ENCODE peak calls at places on chromosomes 1 and 21, in nine cellular contexts. B, M, K, E, J, L, P, Z and T are unnamed samples.

GRCh38 chr1:77016371-77016770 is 149.1 kb downstream of the ST6GALNAC5 start:
- DNase-seq in B (no peak), L (no peak), M (no peak), E (no peak), P (no peak), Z (no peak), J (no peak), K (no peak), T (no peak)

GRCh38 chr1:29503441-29503840 is 267.1 kb downstream of the PTPRU start:
- DNase-seq in P (no peak), K (no peak), J (no peak), B (no peak), Z (no peak), L (no peak), E (peak), M (no peak), T (no peak)

GRCh38 chr21:15121655-15122120 is 56.9 kb upstream of the NRIP1 start:
- DNase-seq in E (peak), Z (no peak), J (no peak), P (no peak), L (peak), K (no peak), B (no peak), M (no peak), T (no peak)

GRCh38 chr1:226217273-226217672 is 6.2 kb upstream of the MIXL1 start:
- DNase-seq in E (no peak), Z (no peak), J (no peak), K (no peak), P (no peak), M (no peak), L (no peak), B (no peak), T (peak)

GRCh38 chr1:246355421-246356230 is 151.5 kb downstream of the SMYD3 start:
- DNase-seq in Z (no peak), L (peak), P (no peak), E (no peak), J (peak), K (no peak), B (no peak), M (no peak), T (no peak)

GRCh38 chr1:26225033-26225831 is 8.8 kb upstream of the CEP85 start:
- DNase-seq in Z (no peak), E (peak), L (peak), K (no peak), P (peak), B (no peak), J (peak), M (no peak), T (no peak)

GRCh38 chr1:69858534-69858933 is 290.8 kb downstream of the LRRC7 start:
- DNase-seq in B (no peak), E (no peak), L (peak), J (no peak), M (no peak), Z (no peak), P (no peak), K (no peak), T (no peak)

GRCh38 chr1:20366766-20367602 is 76.3 kb downstream of the VWA5B1 start:
- DNase-seq in L (peak), Z (peak), E (no peak), K (no peak), J (peak), M (no peak), P (no peak), B (no peak), T (no peak)

GRCh38 chr1:210711825-210712224 is 383.1 kb downstream of the HHAT start:
- DNase-seq in Z (peak), J (no peak), B (no peak), K (no peak), M (no peak), E (no peak), L (no peak), P (no peak), T (no peak)

GRCh38 chr21:43981871-43982210 is 30.3 kb upstream of the TRAPPC10 start:
- DNase-seq in L (no peak), E (no peak), M (no peak), J (peak), K (no peak), Z (no peak), P (no peak), B (no peak), T (no peak)

GRCh38 chr1:168243636-168244212 is 17.9 kb downstream of the SFT2D2 start:
- DNase-seq in K (no peak), B (no peak), J (no peak), L (no peak), M (no peak), P (no peak), Z (no peak), E (no peak), T (peak)

GRCh38 chr1:58783090-58783992 is 506 bp downstream of the JUN start:
- DNase-seq in K (no peak), L (peak), B (no peak), P (peak), M (peak), Z (peak), J (peak), E (peak), T (peak)

GRCh38 chr1:94061513-94062443 is 59.2 kb downstream of the ABCA4 start:
- DNase-seq in B (peak), P (peak), L (peak), Z (peak), K (peak), E (peak), J (no peak), M (no peak), T (no peak)

GRCh38 chr1:41682845-41683630 is 198.6 kb upstream of the EDN2 start:
- DNase-seq in B (no peak), E (no peak), J (no peak), K (no peak), M (no peak), Z (no peak), L (no peak), P (no peak), T (no peak)

GRCh38 chr1:160625321-160625720 is 21.5 kb downstream of the SLAMF1 start:
- DNase-seq in B (no peak), Z (no peak), J (no peak), E (no peak), L (no peak), M (no peak), K (no peak), P (no peak), T (no peak)

GRCh38 chr1:160625725-160626498 is 20.9 kb downstream of the SLAMF1 start:
- DNase-seq in P (no peak), Z (peak), M (no peak), L (no peak), B (no peak), K (no peak), E (no peak), J (peak), T (peak)

GRCh38 chr1:160628799-160629263 is 18.0 kb downstream of the SLAMF1 start:
- DNase-seq in E (no peak), K (no peak), B (no peak), J (no peak), P (no peak), M (no peak), L (no peak), Z (no peak), T (no peak)

GRCh38 chr1:160624464-160624863 is 22.4 kb downstream of the SLAMF1 start:
- DNase-seq in M (no peak), E (no peak), Z (no peak), B (no peak), J (no peak), L (no peak), P (no peak), K (no peak), T (no peak)

GRCh38 chr1:160626560-160627342 is 20.1 kb downstream of the SLAMF1 start:
- DNase-seq in M (no peak), K (no peak), P (no peak), B (no peak), L (no peak), Z (peak), J (no peak), E (no peak), T (peak)
- TF ChIP-seq POLR2AphosphoS5 in M (no peak), K (no peak), P (no peak), B (no peak), L (no peak), Z (no peak), J (no peak), E (no peak), T (no peak)

GRCh38 chr1:243917177-243917862 is 67.3 kb upstream of the AKT3 start:
- DNase-seq in P (peak), Z (no peak), B (no peak), M (no peak), K (no peak), J (peak), L (peak), E (no peak), T (no peak)
- TF ChIP-seq CTCF in P (no peak), Z (no peak), B (no peak), M (no peak), K (no peak), J (no peak), L (no peak), E (no peak), T (no peak)

GRCh38 chr1:171751208-171751607 is 9.3 kb upstream of the VAMP4 start:
- DNase-seq in K (no peak), P (no peak), E (no peak), M (no peak), Z (no peak), L (no peak), B (no peak), J (no peak), T (no peak)

GRCh38 chr1:171753182-171753581 is 11.3 kb upstream of the VAMP4 start:
- DNase-seq in K (no peak), P (no peak), E (no peak), Z (no peak), L (no peak), J (no peak), M (no peak), B (no peak), T (no peak)

GRCh38 chr1:171753685-171754380 is 12.0 kb upstream of the VAMP4 start:
- DNase-seq in Z (peak), L (no peak), B (no peak), J (no peak), P (no peak), M (no peak), K (no peak), E (no peak), T (no peak)

GRCh38 chr1:171743014-171743870 is 1.4 kb upstream of the VAMP4 start:
- DNase-seq in L (peak), K (no peak), P (peak), J (no peak), Z (peak), M (no peak), E (no peak), B (peak), T (no peak)

GRCh38 chr1:171748651-171749050 is 6.8 kb upstream of the VAMP4 start:
- DNase-seq in P (no peak), Z (no peak), K (no peak), L (no peak), J (no peak), M (no peak), B (no peak), E (no peak), T (no peak)
- H3K4me3 ChIP-seq in P (no peak), Z (no peak), K (no peak), L (no peak), J (no peak), M (no peak), B (no peak), E (no peak), T (no peak)

GRCh38 chr1:37171651-37172050 is 137.3 kb upstream of the GRIK3 start:
- DNase-seq in E (no peak), K (no peak), L (no peak), Z (no peak), M (no peak), J (peak), P (no peak), B (no peak), T (peak)
- TF ChIP-seq POLR2AphosphoS5 in E (no peak), K (no peak), L (no peak), Z (no peak), M (no peak), J (no peak), P (no peak), B (no peak), T (no peak)

DNA sequence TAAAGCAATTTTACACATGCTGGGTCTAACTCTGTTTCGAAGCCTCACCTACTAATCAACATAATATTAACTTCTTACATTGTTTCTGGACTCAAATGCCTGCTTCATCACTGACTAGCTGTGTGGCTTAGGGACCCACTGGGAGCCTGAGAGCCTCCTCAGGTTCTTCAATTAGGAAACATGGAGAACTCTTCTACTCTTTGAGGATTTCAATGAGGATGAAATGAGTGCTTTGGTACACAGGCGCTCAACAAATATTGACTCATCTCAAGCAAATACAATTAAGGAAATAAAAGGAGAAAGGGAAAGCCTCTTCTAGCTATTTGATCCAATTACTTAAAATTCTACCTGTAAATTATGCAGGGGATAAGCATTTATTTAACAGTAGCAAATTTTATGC is 84.4 kb upstream of the JAK1 start:
- DNase-seq in B (no peak), J (no peak), Z (no peak), M (no peak), K (no peak), L (no peak), P (no peak), E (no peak), T (no peak)
- TF ChIP-seq CTCF in B (no peak), J (no peak), Z (no peak), M (no peak), K (no peak), L (no peak), P (no peak), E (no peak), T (no peak)

GRCh38 chr1:96370752-96371151 is 350.8 kb upstream of the PTBP2 start:
- DNase-seq in E (no peak), M (no peak), Z (no peak), K (peak), P (no peak), L (peak), B (no peak), J (no peak), T (no peak)
- H3K4me3 ChIP-seq in E (no peak), M (no peak), Z (no peak), K (no peak), P (no peak), L (no peak), B (no peak), J (no peak), T (no peak)

GRCh38 chr1:27571439-27572018 is 32.4 kb downstream of the AHDC1 start:
- DNase-seq in P (no peak), M (no peak), B (no peak), J (no peak), L (no peak), E (no peak), K (no peak), Z (peak), T (no peak)

GRCh38 chr1:27572019-27572678 is 31.8 kb downstream of the AHDC1 start:
- DNase-seq in J (no peak), L (no peak), B (no peak), K (no peak), M (no peak), Z (peak), E (no peak), P (no peak), T (no peak)

GRCh38 chr1:27574001-27574781 is 29.8 kb downstream of the AHDC1 start:
- DNase-seq in L (no peak), K (no peak), Z (no peak), B (no peak), E (no peak), J (no peak), P (no peak), M (no peak), T (no peak)

GRCh38 chr1:27570823-27571222 is 33.1 kb downstream of the AHDC1 start:
- DNase-seq in Z (no peak), L (no peak), J (no peak), K (no peak), E (no peak), M (no peak), B (no peak), P (no peak), T (no peak)

DNA sequence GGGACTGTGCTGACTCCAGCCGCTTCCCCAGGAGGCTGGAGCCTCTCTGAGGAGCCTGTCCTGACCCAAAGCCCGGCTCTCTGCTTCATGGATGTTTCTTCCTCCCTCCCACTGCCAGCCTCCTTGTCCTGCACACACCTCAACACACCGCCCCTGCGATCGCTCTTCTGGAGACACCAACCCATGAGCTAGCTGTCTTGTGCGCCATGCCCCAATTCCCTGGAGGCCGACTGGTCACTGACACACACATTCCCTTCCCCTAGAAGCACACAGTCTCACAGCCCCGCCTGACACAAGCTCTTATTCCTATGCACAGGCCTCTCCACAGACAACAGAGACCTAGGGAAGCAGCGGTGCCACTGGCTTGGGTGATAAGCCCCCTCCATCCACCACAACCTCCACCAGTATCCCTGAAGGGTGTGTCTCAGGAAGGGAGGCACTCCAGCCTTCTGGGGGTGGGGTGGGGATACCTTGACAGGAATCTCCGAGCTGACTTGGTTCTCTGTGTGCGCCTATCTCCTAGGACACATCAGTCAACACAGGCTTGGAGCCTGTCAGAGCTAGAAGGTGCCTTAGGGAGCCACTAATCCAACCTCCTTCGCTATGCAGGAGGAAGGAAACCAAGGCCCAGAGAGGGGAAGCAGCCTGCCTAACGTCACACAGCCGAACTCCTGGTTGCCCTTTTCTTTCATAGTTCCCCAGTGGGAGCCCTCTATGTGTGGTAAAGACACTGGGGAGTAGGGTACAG is 31.1 kb downstream of the AHDC1 start:
- DNase-seq in J (no peak), Z (peak), B (no peak), K (no peak), P (no peak), E (no peak), M (no peak), L (no peak), T (no peak)
- TF ChIP-seq POLR2AphosphoS5 in J (no peak), Z (no peak), B (no peak), K (no peak), P (no peak), E (no peak), M (no peak), L (no peak), T (peak)

DNA sequence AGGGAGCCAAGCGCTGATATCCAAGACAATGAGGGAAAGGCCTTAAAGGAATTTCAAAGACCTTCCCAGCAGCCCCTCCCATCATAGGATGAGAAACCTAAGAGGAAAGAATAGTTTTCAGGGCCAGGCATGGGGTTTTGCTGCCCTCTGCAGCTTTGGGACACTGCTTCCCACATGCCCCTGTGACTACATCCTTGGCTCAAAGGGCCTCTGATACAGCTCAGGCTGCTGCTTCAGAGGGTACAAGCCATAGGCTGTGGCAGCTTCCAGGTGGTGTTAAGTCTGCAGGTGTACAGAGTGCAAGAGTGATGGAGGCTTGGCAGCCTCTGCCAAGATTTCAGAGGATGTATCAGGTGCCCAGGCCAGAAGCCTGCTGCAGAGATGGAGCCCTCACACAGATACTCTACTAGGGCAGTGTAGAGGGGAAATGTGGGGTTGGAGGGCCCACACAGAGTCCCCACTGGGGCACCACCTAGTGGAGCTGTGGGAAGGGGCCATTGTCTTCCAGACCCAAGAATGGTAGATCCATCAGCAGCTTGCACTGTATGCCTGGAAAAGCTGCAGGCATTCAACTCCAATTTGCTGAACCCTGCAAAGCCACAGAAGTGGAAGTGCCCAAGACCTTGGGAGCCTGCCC is 125.8 kb downstream of the SLC45A1 start:
- DNase-seq in Z (no peak), P (no peak), L (peak), B (no peak), E (no peak), K (no peak), M (no peak), J (no peak), T (no peak)
- TF ChIP-seq CTCF in Z (peak), P (no peak), L (peak), B (peak), E (no peak), K (peak), M (no peak), J (no peak), T (no peak)

DNA sequence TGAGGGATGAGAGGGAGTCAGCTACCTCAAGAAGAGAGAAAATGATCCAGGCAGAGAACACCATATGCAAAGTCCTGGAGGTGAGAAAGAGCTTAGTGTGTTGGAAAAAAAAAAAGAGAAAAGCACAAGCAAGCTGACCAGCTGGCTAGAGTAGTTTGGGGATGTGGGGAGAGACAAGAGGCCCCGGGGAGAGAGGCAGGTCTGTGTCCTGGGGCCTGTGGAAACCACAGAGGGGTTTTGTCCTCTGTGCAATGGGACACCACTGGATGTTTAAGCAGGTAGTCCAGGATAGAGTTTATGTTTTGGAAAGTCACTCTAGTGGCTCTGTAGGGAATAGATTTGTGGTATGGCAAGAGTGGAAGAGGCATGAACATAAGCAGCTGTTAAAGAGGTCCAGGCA is 14.4 kb upstream of the CHI3L1 start:
- DNase-seq in J (no peak), L (no peak), K (no peak), E (peak), Z (no peak), B (no peak), M (no peak), P (no peak), T (no peak)
- H3K4me3 ChIP-seq in J (no peak), L (no peak), K (no peak), E (no peak), Z (no peak), B (no peak), M (no peak), P (no peak), T (no peak)

GRCh38 chr1:57489342-57490036 is 65.6 kb upstream of the DAB1 start:
- DNase-seq in K (no peak), E (no peak), B (no peak), L (peak), Z (no peak), J (no peak), P (no peak), M (no peak), T (no peak)
- TF ChIP-seq POLR2AphosphoS5 in K (no peak), E (no peak), B (no peak), L (no peak), Z (no peak), J (no peak), P (no peak), M (no peak), T (no peak)